ENCODE peak calls at places on chromosomes 4 and X, in four cellular contexts. H is kidney, S is upper lobe of left lung, P is HFF-Myc. Q is an unnamed sample.

GRCh38 chrX:15384304-15384703 is at the start of gene VEGFD:
- DNase-seq in S (no peak), P (no peak), H (no peak), Q (peak)

GRCh38 chr4:610411-611261 is 14.7 kb upstream of the PDE6B start:
- DNase-seq in H (no peak), P (peak), S (peak), Q (peak)

GRCh38 chrX:119625843-119626242 is 19.6 kb upstream of the NKRF start:
- DNase-seq in P (no peak), H (no peak), S (no peak), Q (no peak)

GRCh38 chrX:148691456-148691855 is 191.0 kb downstream of the AFF2 start:
- DNase-seq in H (no peak), P (no peak), S (no peak), Q (no peak)

GRCh38 chr4:183783933-183784622 is 121.0 kb upstream of the STOX2 start:
- DNase-seq in P (no peak), S (peak), H (no peak), Q (peak)

GRCh38 chr4:100738388-100739165 is 220.8 kb upstream of the EMCN start:
- DNase-seq in H (no peak), P (peak), S (no peak), Q (peak)

GRCh38 chrX:101977091-101977490 is 45.3 kb upstream of the ZMAT1 start:
- DNase-seq in S (no peak), H (no peak), P (no peak), Q (no peak)

GRCh38 chr4:5469151-5469775 is 239.1 kb downstream of the EVC2 start:
- DNase-seq in P (no peak), H (no peak), S (no peak), Q (no peak)

GRCh38 chr4:122364700-122365404 is 14.0 kb upstream of the ADAD1 start:
- DNase-seq in S (no peak), P (no peak), H (peak), Q (peak)

GRCh38 chr4:73815145-73815544 is 21.3 kb upstream of the CXCL6 start:
- DNase-seq in H (no peak), S (no peak), P (no peak), Q (no peak)

GRCh38 chr4:25769251-25769650 is 93.5 kb downstream of the SEL1L3 start:
- DNase-seq in P (no peak), S (no peak), H (no peak), Q (no peak)

GRCh38 chr4:122099896-122100295 is 52.2 kb upstream of the BLTP1 start:
- DNase-seq in P (peak), H (no peak), S (no peak), Q (no peak)

GRCh38 chr4:176054942-176055341 is 10.7 kb upstream of the WDR17 start:
- DNase-seq in P (no peak), S (no peak), H (no peak), Q (no peak)

GRCh38 chr4:127889903-127890302 is 9.2 kb downstream of the PLK4 start:
- DNase-seq in P (no peak), H (no peak), S (no peak), Q (no peak)

GRCh38 chr4:169955521-169955920 is 70.7 kb downstream of the MFAP3L start:
- DNase-seq in S (no peak), H (no peak), P (no peak), Q (no peak)

GRCh38 chr4:77619408-77619807 is 13.8 kb downstream of the CXCL13 start:
- DNase-seq in H (no peak), P (no peak), S (no peak), Q (no peak)
- TF ChIP-seq CTCF in H (no peak), P (no peak), S (no peak), Q (no peak)

GRCh38 chr4:163744861-163745260 is 250.4 kb downstream of the TMA16 start:
- DNase-seq in S (no peak), H (no peak), P (no peak), Q (no peak)
- H3K4me3 ChIP-seq in S (no peak), H (no peak), P (no peak), Q (no peak)

DNA sequence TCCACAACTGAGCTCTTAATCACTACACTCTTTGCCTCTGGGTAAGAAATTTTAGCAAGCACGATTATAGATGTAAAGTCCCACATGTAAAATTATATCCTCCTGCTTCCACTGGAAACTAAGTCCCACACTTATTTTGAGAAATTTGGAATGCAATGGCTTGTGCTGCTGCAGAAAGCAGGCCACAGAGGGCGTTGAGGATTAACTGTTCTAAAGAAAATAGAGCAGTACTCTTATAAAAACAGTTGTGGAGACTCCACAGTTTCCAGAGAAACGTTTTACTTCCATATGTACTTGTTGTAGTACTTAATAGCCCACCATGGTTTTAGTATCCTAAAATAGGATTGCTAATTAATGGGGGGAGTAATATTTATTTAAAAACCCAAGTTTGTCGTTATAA is 1.7 kb upstream of the CENPC start:
- DNase-seq in S (no peak), P (no peak), H (no peak), Q (peak)
- TF ChIP-seq CTCF in S (no peak), P (no peak), H (no peak), Q (peak)

GRCh38 chrX:91435465-91435864 is 826 bp downstream of the PABPC5 start:
- DNase-seq in H (peak), P (no peak), S (no peak), Q (no peak)
- H3K4me3 ChIP-seq in H (peak), P (no peak), S (peak), Q (no peak)

Q was measured in fibroblast of villous mesenchyme.